ENCODE peak calls at places on chromosome 14, in five cellular contexts. R is skeletal muscle cell, E is stomach, X is fibroblast of lung, S is HCT116. Z is an unnamed sample.

GRCh38 chr14:68193970-68194634 is 374.5 kb downstream of the RAD51B start:
- DNase-seq in R (no peak), E (no peak), X (peak; percentile 42), S (no peak), Z (no peak)

GRCh38 chr14:35973770-35974169 is 147.6 kb downstream of the BRMS1L start:
- DNase-seq in R (no peak), E (no peak), X (no peak), S (no peak), Z (no peak)

GRCh38 chr14:21711360-21711961 is 37.8 kb upstream of the OR4E1 start:
- DNase-seq in R (peak; percentile 1), E (no peak), X (peak; percentile 50), S (peak; percentile 26), Z (no peak)

GRCh38 chr14:74826574-74826973 is 49.4 kb downstream of the PROX2 start:
- DNase-seq in R (no peak), E (no peak), X (no peak), S (no peak), Z (no peak)

GRCh38 chr14:90405755-90406154 is 8.9 kb downstream of the CALM1 start:
- DNase-seq in R (no peak), E (no peak), X (no peak), S (no peak), Z (no peak)

GRCh38 chr14:96102071-96102856 is 63.1 kb downstream of the C14orf132 start:
- DNase-seq in R (no peak), E (no peak), X (no peak), S (no peak), Z (no peak)

GRCh38 chr14:75757644-75758402 is 96.8 kb downstream of the TTLL5 start:
- DNase-seq in R (no peak), E (no peak), X (no peak), S (no peak), Z (no peak)

GRCh38 chr14:68695326-68695768 is 97.5 kb downstream of the ZFP36L1 start:
- DNase-seq in R (peak; percentile 100), E (no peak), X (peak; percentile 98), S (peak; percentile 91), Z (no peak)

GRCh38 chr14:85358136-85358785 is 171.7 kb upstream of the FLRT2 start:
- DNase-seq in R (no peak), E (no peak), X (no peak), S (no peak), Z (no peak)

GRCh38 chr14:69175130-69175529 is 16.2 kb upstream of the EXD2 start:
- DNase-seq in R (no peak), E (no peak), X (no peak), S (no peak), Z (no peak)

GRCh38 chr14:50095895-50096294 is 20.5 kb downstream of the VCPKMT start:
- DNase-seq in R (no peak), E (no peak), X (no peak), S (no peak), Z (no peak)

GRCh38 chr14:28762949-28763313 is 3.7 kb upstream of the FOXG1 start:
- DNase-seq in R (no peak), E (no peak), X (no peak), S (no peak), Z (no peak)

GRCh38 chr14:80150301-80150700 is 61.0 kb downstream of the DIO2 start:
- DNase-seq in R (no peak), E (no peak), X (no peak), S (no peak), Z (no peak)

GRCh38 chr14:69612014-69612758 is 790 bp downstream of the SUSD6 start:
- DNase-seq in R (no peak), E (no peak), X (peak; percentile 25), S (no peak), Z (peak; percentile 73)

GRCh38 chr14:99522457-99522891 is 41.3 kb downstream of the CCNK start:
- DNase-seq in R (no peak), E (no peak), X (peak; percentile 52), S (no peak), Z (no peak)

GRCh38 chr14:80567905-80568512 is 356.7 kb upstream of the DIO2 start:
- DNase-seq in R (peak; percentile 2), E (no peak), X (no peak), S (peak; percentile 18), Z (no peak)

GRCh38 chr14:89792489-89793366 is 161.8 kb downstream of the EFCAB11 start:
- DNase-seq in R (no peak), E (no peak), X (peak; percentile 83), S (no peak), Z (no peak)

GRCh38 chr14:105419055-105419304 is 647 bp upstream of the MTA1 start:
- DNase-seq in R (no peak), E (no peak), X (no peak), S (no peak), Z (no peak)

GRCh38 chr14:92645841-92646478 is 102.5 kb downstream of the LGMN start:
- DNase-seq in R (no peak), E (no peak), X (peak; percentile 95), S (no peak), Z (no peak)
- H3K4me3 ChIP-seq in R (no peak overlapping the region), E (no peak overlapping the region), X (no peak overlapping the region), S (no peak overlapping the region), Z (no peak overlapping the region)

GRCh38 chr14:101826359-101826758 is 64.8 kb downstream of the PPP2R5C start:
- DNase-seq in R (no peak), E (no peak), X (no peak), S (no peak), Z (no peak)
- H3K4me3 ChIP-seq in R (no peak overlapping the region), E (no peak overlapping the region), X (no peak overlapping the region), S (no peak overlapping the region), Z (no peak overlapping the region)

GRCh38 chr14:61471297-61471980 is 150.1 kb downstream of the PRKCH start:
- DNase-seq in R (no peak), E (no peak), X (no peak), S (no peak), Z (no peak)
- H3K4me3 ChIP-seq in R (peak overlapping the region; percentile 46), E (peak overlapping the region; percentile 31), X (peak overlapping the region; percentile 67), S (no peak overlapping the region), Z (peak overlapping the region; percentile 30)

GRCh38 chr14:47674546-47675238 is 713 bp downstream of the MDGA2 start:
- DNase-seq in R (no peak), E (no peak), X (no peak), S (no peak), Z (peak; percentile 50)
- H3K4me3 ChIP-seq in R (peak overlapping the region; percentile 31), E (peak overlapping the region; percentile 41), X (no peak overlapping the region), S (no peak overlapping the region), Z (no peak overlapping the region)

GRCh38 chr14:63996575-63997220 is 143.9 kb downstream of the SYNE2 start:
- DNase-seq in R (peak; percentile 34), E (no peak), X (no peak), S (no peak), Z (no peak)
- H3K4me3 ChIP-seq in R (no peak overlapping the region), E (no peak overlapping the region), X (no peak overlapping the region), S (no peak overlapping the region), Z (no peak overlapping the region)

GRCh38 chr14:56807586-56808168 is 2.6 kb downstream of the OTX2 start:
- DNase-seq in R (no peak), E (no peak), X (no peak), S (no peak), Z (no peak)
- H3K4me3 ChIP-seq in R (no peak overlapping the region), E (no peak overlapping the region), X (no peak overlapping the region), S (no peak overlapping the region), Z (no peak overlapping the region)